ENCODE peak calls at places on chromosome 22, in ten cellular contexts. One of them, this sample, is unnamed.

GRCh38 chr22:23218867-23219251 is 38.5 kb downstream of the BCR start:
- DNase-seq in activated CD4-positive, alpha-beta T cell treated with anti-CD3 and anti-CD28 coated beads for 48 hours: no peak
- DNase-seq in GOT3: no peak
- DNase-seq in erythroblast: no peak
- DNase-seq in neural crest cell: peak; percentile 18
- DNase-seq in activated T-cell treated with anti-CD3 and anti-CD28 coated beads, Interleukin-2, amount 50 U/mL, for 48 hours: no peak
- DNase-seq in AML-193: no peak
- DNase-seq in T-helper 9 cell: no peak
- DNase-seq in CD8-positive, alpha-beta T cell: no peak
- DNase-seq in mucosa of gallbladder: peak; percentile 36
- DNase-seq in this sample: peak; percentile 52

GRCh38 chr22:42747701-42748513 is 27.2 kb upstream of the A4GALT start:
- DNase-seq in activated CD4-positive, alpha-beta T cell treated with anti-CD3 and anti-CD28 coated beads for 48 hours: no peak
- DNase-seq in GOT3: no peak
- DNase-seq in erythroblast: no peak
- DNase-seq in neural crest cell: no peak
- DNase-seq in activated T-cell treated with anti-CD3 and anti-CD28 coated beads, Interleukin-2, amount 50 U/mL, for 48 hours: no peak
- DNase-seq in AML-193: no peak
- DNase-seq in T-helper 9 cell: no peak
- DNase-seq in CD8-positive, alpha-beta T cell: no peak
- DNase-seq in mucosa of gallbladder: no peak
- DNase-seq in this sample: no peak

GRCh38 chr22:20946080-20946986 is 20.7 kb upstream of the AIFM3 start:
- DNase-seq in activated CD4-positive, alpha-beta T cell treated with anti-CD3 and anti-CD28 coated beads for 48 hours: no peak
- DNase-seq in GOT3: no peak
- DNase-seq in erythroblast: no peak
- DNase-seq in neural crest cell: no peak
- DNase-seq in activated T-cell treated with anti-CD3 and anti-CD28 coated beads, Interleukin-2, amount 50 U/mL, for 48 hours: no peak
- DNase-seq in AML-193: no peak
- DNase-seq in T-helper 9 cell: no peak
- DNase-seq in CD8-positive, alpha-beta T cell: no peak
- DNase-seq in mucosa of gallbladder: no peak
- DNase-seq in this sample: no peak

GRCh38 chr22:20524004-20524481 is 16.6 kb downstream of the MED15 start:
- DNase-seq in activated CD4-positive, alpha-beta T cell treated with anti-CD3 and anti-CD28 coated beads for 48 hours: no peak
- DNase-seq in GOT3: no peak
- DNase-seq in erythroblast: no peak
- DNase-seq in neural crest cell: no peak
- DNase-seq in activated T-cell treated with anti-CD3 and anti-CD28 coated beads, Interleukin-2, amount 50 U/mL, for 48 hours: peak; percentile 36
- DNase-seq in AML-193: no peak
- DNase-seq in T-helper 9 cell: peak; percentile 13
- DNase-seq in CD8-positive, alpha-beta T cell: peak; percentile 38
- DNase-seq in mucosa of gallbladder: no peak
- DNase-seq in this sample: no peak

GRCh38 chr22:50313600-50313999 is 6.2 kb upstream of the PLXNB2 start:
- DNase-seq in activated CD4-positive, alpha-beta T cell treated with anti-CD3 and anti-CD28 coated beads for 48 hours: no peak
- DNase-seq in GOT3: no peak
- DNase-seq in erythroblast: no peak
- DNase-seq in neural crest cell: no peak
- DNase-seq in activated T-cell treated with anti-CD3 and anti-CD28 coated beads, Interleukin-2, amount 50 U/mL, for 48 hours: no peak
- DNase-seq in AML-193: no peak
- DNase-seq in T-helper 9 cell: no peak
- DNase-seq in CD8-positive, alpha-beta T cell: no peak
- DNase-seq in mucosa of gallbladder: no peak
- DNase-seq in this sample: no peak

GRCh38 chr22:42344391-42344861 is 74.0 kb upstream of the TCF20 start:
- DNase-seq in activated CD4-positive, alpha-beta T cell treated with anti-CD3 and anti-CD28 coated beads for 48 hours: no peak
- DNase-seq in GOT3: no peak
- DNase-seq in erythroblast: no peak
- DNase-seq in neural crest cell: no peak
- DNase-seq in activated T-cell treated with anti-CD3 and anti-CD28 coated beads, Interleukin-2, amount 50 U/mL, for 48 hours: no peak
- DNase-seq in AML-193: no peak
- DNase-seq in T-helper 9 cell: no peak
- DNase-seq in CD8-positive, alpha-beta T cell: no peak
- DNase-seq in mucosa of gallbladder: peak; percentile 23
- DNase-seq in this sample: no peak

GRCh38 chr22:44870021-44870420 is 117.6 kb downstream of the ARHGAP8 start:
- DNase-seq in activated CD4-positive, alpha-beta T cell treated with anti-CD3 and anti-CD28 coated beads for 48 hours: peak; percentile 6
- DNase-seq in GOT3: no peak
- DNase-seq in erythroblast: peak; percentile 27
- DNase-seq in neural crest cell: no peak
- DNase-seq in activated T-cell treated with anti-CD3 and anti-CD28 coated beads, Interleukin-2, amount 50 U/mL, for 48 hours: no peak
- DNase-seq in AML-193: no peak
- DNase-seq in T-helper 9 cell: no peak
- DNase-seq in CD8-positive, alpha-beta T cell: no peak
- DNase-seq in mucosa of gallbladder: no peak
- DNase-seq in this sample: no peak

GRCh38 chr22:36991220-36991619 is 28.0 kb downstream of the TST start:
- DNase-seq in activated CD4-positive, alpha-beta T cell treated with anti-CD3 and anti-CD28 coated beads for 48 hours: no peak
- DNase-seq in GOT3: no peak
- DNase-seq in erythroblast: peak; percentile 39
- DNase-seq in neural crest cell: no peak
- DNase-seq in activated T-cell treated with anti-CD3 and anti-CD28 coated beads, Interleukin-2, amount 50 U/mL, for 48 hours: no peak
- DNase-seq in AML-193: no peak
- DNase-seq in T-helper 9 cell: no peak
- DNase-seq in CD8-positive, alpha-beta T cell: no peak
- DNase-seq in mucosa of gallbladder: no peak
- DNase-seq in this sample: no peak

GRCh38 chr22:50200333-50201190 is at the start of gene SELENOO:
- DNase-seq in activated CD4-positive, alpha-beta T cell treated with anti-CD3 and anti-CD28 coated beads for 48 hours: peak; percentile 94
- DNase-seq in GOT3: peak; percentile 72
- DNase-seq in erythroblast: peak; percentile 92
- DNase-seq in neural crest cell: peak; percentile 85
- DNase-seq in activated T-cell treated with anti-CD3 and anti-CD28 coated beads, Interleukin-2, amount 50 U/mL, for 48 hours: peak; percentile 94
- DNase-seq in AML-193: peak; percentile 76
- DNase-seq in T-helper 9 cell: peak; percentile 82
- DNase-seq in CD8-positive, alpha-beta T cell: peak; percentile 90
- DNase-seq in mucosa of gallbladder: peak; percentile 90
- DNase-seq in this sample: peak; percentile 81

GRCh38 chr22:38774496-38775166 is 18.8 kb upstream of the SUN2 start:
- DNase-seq in activated CD4-positive, alpha-beta T cell treated with anti-CD3 and anti-CD28 coated beads for 48 hours: no peak
- DNase-seq in GOT3: no peak
- DNase-seq in erythroblast: no peak
- DNase-seq in neural crest cell: no peak
- DNase-seq in activated T-cell treated with anti-CD3 and anti-CD28 coated beads, Interleukin-2, amount 50 U/mL, for 48 hours: no peak
- DNase-seq in AML-193: no peak
- DNase-seq in T-helper 9 cell: no peak
- DNase-seq in CD8-positive, alpha-beta T cell: no peak
- DNase-seq in mucosa of gallbladder: no peak
- DNase-seq in this sample: no peak

GRCh38 chr22:46738642-46738960 is 549 bp upstream of the CERK start:
- DNase-seq in activated CD4-positive, alpha-beta T cell treated with anti-CD3 and anti-CD28 coated beads for 48 hours: no peak
- DNase-seq in GOT3: no peak
- DNase-seq in erythroblast: no peak
- DNase-seq in neural crest cell: no peak
- DNase-seq in activated T-cell treated with anti-CD3 and anti-CD28 coated beads, Interleukin-2, amount 50 U/mL, for 48 hours: no peak
- DNase-seq in AML-193: no peak
- DNase-seq in T-helper 9 cell: no peak
- DNase-seq in CD8-positive, alpha-beta T cell: no peak
- DNase-seq in mucosa of gallbladder: no peak
- DNase-seq in this sample: no peak

GRCh38 chr22:27397948-27398330 is 403.6 kb downstream of the MN1 start:
- DNase-seq in activated CD4-positive, alpha-beta T cell treated with anti-CD3 and anti-CD28 coated beads for 48 hours: no peak
- DNase-seq in GOT3: no peak
- DNase-seq in erythroblast: no peak
- DNase-seq in neural crest cell: no peak
- DNase-seq in activated T-cell treated with anti-CD3 and anti-CD28 coated beads, Interleukin-2, amount 50 U/mL, for 48 hours: no peak
- DNase-seq in AML-193: no peak
- DNase-seq in T-helper 9 cell: no peak
- DNase-seq in CD8-positive, alpha-beta T cell: no peak
- DNase-seq in mucosa of gallbladder: peak; percentile 60
- DNase-seq in this sample: no peak

GRCh38 chr22:36160499-36160942 is at the start of gene APOL3:
- DNase-seq in activated CD4-positive, alpha-beta T cell treated with anti-CD3 and anti-CD28 coated beads for 48 hours: peak; percentile 57
- DNase-seq in GOT3: no peak
- DNase-seq in erythroblast: peak; percentile 47
- DNase-seq in neural crest cell: no peak
- DNase-seq in activated T-cell treated with anti-CD3 and anti-CD28 coated beads, Interleukin-2, amount 50 U/mL, for 48 hours: peak; percentile 60
- DNase-seq in AML-193: no peak
- DNase-seq in T-helper 9 cell: peak; percentile 32
- DNase-seq in CD8-positive, alpha-beta T cell: peak; percentile 60
- DNase-seq in mucosa of gallbladder: peak; percentile 78
- DNase-seq in this sample: no peak

GRCh38 chr22:20203142-20204099 is 52.6 kb upstream of the CCDC188 start:
- DNase-seq in activated CD4-positive, alpha-beta T cell treated with anti-CD3 and anti-CD28 coated beads for 48 hours: no peak
- DNase-seq in GOT3: no peak
- DNase-seq in erythroblast: no peak
- DNase-seq in neural crest cell: peak; percentile 12
- DNase-seq in activated T-cell treated with anti-CD3 and anti-CD28 coated beads, Interleukin-2, amount 50 U/mL, for 48 hours: no peak
- DNase-seq in AML-193: no peak
- DNase-seq in T-helper 9 cell: no peak
- DNase-seq in CD8-positive, alpha-beta T cell: no peak
- DNase-seq in mucosa of gallbladder: peak; percentile 82
- DNase-seq in this sample: no peak

GRCh38 chr22:25060522-25061071 is 108.1 kb downstream of the KIAA1671 start:
- DNase-seq in activated CD4-positive, alpha-beta T cell treated with anti-CD3 and anti-CD28 coated beads for 48 hours: peak; percentile 69
- DNase-seq in GOT3: no peak
- DNase-seq in erythroblast: no peak
- DNase-seq in neural crest cell: no peak
- DNase-seq in activated T-cell treated with anti-CD3 and anti-CD28 coated beads, Interleukin-2, amount 50 U/mL, for 48 hours: peak; percentile 68
- DNase-seq in AML-193: no peak
- DNase-seq in T-helper 9 cell: no peak
- DNase-seq in CD8-positive, alpha-beta T cell: peak; percentile 26
- DNase-seq in mucosa of gallbladder: no peak
- DNase-seq in this sample: no peak

GRCh38 chr22:41922336-41922735 is 4.3 kb downstream of the TNFRSF13C start:
- DNase-seq in activated CD4-positive, alpha-beta T cell treated with anti-CD3 and anti-CD28 coated beads for 48 hours: no peak
- DNase-seq in GOT3: no peak
- DNase-seq in erythroblast: no peak
- DNase-seq in neural crest cell: no peak
- DNase-seq in activated T-cell treated with anti-CD3 and anti-CD28 coated beads, Interleukin-2, amount 50 U/mL, for 48 hours: no peak
- DNase-seq in AML-193: no peak
- DNase-seq in T-helper 9 cell: no peak
- DNase-seq in CD8-positive, alpha-beta T cell: no peak
- DNase-seq in mucosa of gallbladder: no peak
- DNase-seq in this sample: no peak

GRCh38 chr22:31089101-31090100 is 8.3 kb downstream of the SMTN start:
- DNase-seq in activated CD4-positive, alpha-beta T cell treated with anti-CD3 and anti-CD28 coated beads for 48 hours: peak; percentile 45
- DNase-seq in GOT3: no peak
- DNase-seq in erythroblast: peak; percentile 52
- DNase-seq in neural crest cell: peak; percentile 58
- DNase-seq in activated T-cell treated with anti-CD3 and anti-CD28 coated beads, Interleukin-2, amount 50 U/mL, for 48 hours: peak; percentile 61
- DNase-seq in AML-193: peak; percentile 29
- DNase-seq in T-helper 9 cell: peak; percentile 25
- DNase-seq in CD8-positive, alpha-beta T cell: no peak
- DNase-seq in mucosa of gallbladder: no peak
- DNase-seq in this sample: peak; percentile 49

GRCh38 chr22:20258584-20259335 is 9.4 kb downstream of the RTN4R start:
- DNase-seq in activated CD4-positive, alpha-beta T cell treated with anti-CD3 and anti-CD28 coated beads for 48 hours: peak; percentile 61
- DNase-seq in GOT3: no peak
- DNase-seq in erythroblast: peak; percentile 15
- DNase-seq in neural crest cell: no peak
- DNase-seq in activated T-cell treated with anti-CD3 and anti-CD28 coated beads, Interleukin-2, amount 50 U/mL, for 48 hours: peak; percentile 55
- DNase-seq in AML-193: no peak
- DNase-seq in T-helper 9 cell: no peak
- DNase-seq in CD8-positive, alpha-beta T cell: no peak
- DNase-seq in mucosa of gallbladder: no peak
- DNase-seq in this sample: no peak

GRCh38 chr22:43262990-43263644 is 76.2 kb upstream of the TTLL12 start:
- DNase-seq in activated CD4-positive, alpha-beta T cell treated with anti-CD3 and anti-CD28 coated beads for 48 hours: peak; percentile 32
- DNase-seq in GOT3: no peak
- DNase-seq in erythroblast: peak; percentile 42
- DNase-seq in neural crest cell: peak; percentile 23
- DNase-seq in activated T-cell treated with anti-CD3 and anti-CD28 coated beads, Interleukin-2, amount 50 U/mL, for 48 hours: peak; percentile 44
- DNase-seq in AML-193: peak; percentile 18
- DNase-seq in T-helper 9 cell: peak; percentile 23
- DNase-seq in CD8-positive, alpha-beta T cell: peak; percentile 65
- DNase-seq in mucosa of gallbladder: no peak
- DNase-seq in this sample: no peak

GRCh38 chr22:49921508-49922278 is 3.3 kb downstream of the CRELD2 start:
- DNase-seq in activated CD4-positive, alpha-beta T cell treated with anti-CD3 and anti-CD28 coated beads for 48 hours: no peak
- DNase-seq in GOT3: no peak
- DNase-seq in erythroblast: no peak
- DNase-seq in neural crest cell: no peak
- DNase-seq in activated T-cell treated with anti-CD3 and anti-CD28 coated beads, Interleukin-2, amount 50 U/mL, for 48 hours: no peak
- DNase-seq in AML-193: no peak
- DNase-seq in T-helper 9 cell: no peak
- DNase-seq in CD8-positive, alpha-beta T cell: peak; percentile 12
- DNase-seq in mucosa of gallbladder: no peak
- DNase-seq in this sample: no peak

GRCh38 chr22:42271906-42272305 is 1.5 kb upstream of the TCF20 start:
- DNase-seq in activated CD4-positive, alpha-beta T cell treated with anti-CD3 and anti-CD28 coated beads for 48 hours: no peak
- DNase-seq in GOT3: no peak
- DNase-seq in erythroblast: no peak
- DNase-seq in neural crest cell: no peak
- DNase-seq in activated T-cell treated with anti-CD3 and anti-CD28 coated beads, Interleukin-2, amount 50 U/mL, for 48 hours: no peak
- DNase-seq in AML-193: no peak
- DNase-seq in T-helper 9 cell: no peak
- DNase-seq in CD8-positive, alpha-beta T cell: no peak
- DNase-seq in mucosa of gallbladder: no peak
- DNase-seq in this sample: no peak

GRCh38 chr22:26045855-26046254 is 123.4 kb upstream of the SEZ6L start:
- DNase-seq in activated CD4-positive, alpha-beta T cell treated with anti-CD3 and anti-CD28 coated beads for 48 hours: no peak
- DNase-seq in GOT3: no peak
- DNase-seq in erythroblast: no peak
- DNase-seq in neural crest cell: no peak
- DNase-seq in activated T-cell treated with anti-CD3 and anti-CD28 coated beads, Interleukin-2, amount 50 U/mL, for 48 hours: no peak
- DNase-seq in AML-193: no peak
- DNase-seq in T-helper 9 cell: no peak
- DNase-seq in CD8-positive, alpha-beta T cell: no peak
- DNase-seq in mucosa of gallbladder: no peak
- DNase-seq in this sample: no peak

GRCh38 chr22:20981787-20982562 is at the start of gene LZTR1:
- DNase-seq in activated CD4-positive, alpha-beta T cell treated with anti-CD3 and anti-CD28 coated beads for 48 hours: peak; percentile 80
- DNase-seq in GOT3: peak; percentile 63
- DNase-seq in erythroblast: peak; percentile 88
- DNase-seq in neural crest cell: peak; percentile 65
- DNase-seq in activated T-cell treated with anti-CD3 and anti-CD28 coated beads, Interleukin-2, amount 50 U/mL, for 48 hours: peak; percentile 85
- DNase-seq in AML-193: peak; percentile 79
- DNase-seq in T-helper 9 cell: peak; percentile 51
- DNase-seq in CD8-positive, alpha-beta T cell: peak; percentile 65
- DNase-seq in mucosa of gallbladder: peak; percentile 82
- DNase-seq in this sample: peak; percentile 85

GRCh38 chr22:49328076-49328475 is 499.6 kb downstream of the BRD1 start:
- DNase-seq in activated CD4-positive, alpha-beta T cell treated with anti-CD3 and anti-CD28 coated beads for 48 hours: no peak
- DNase-seq in GOT3: no peak
- DNase-seq in erythroblast: no peak
- DNase-seq in neural crest cell: no peak
- DNase-seq in activated T-cell treated with anti-CD3 and anti-CD28 coated beads, Interleukin-2, amount 50 U/mL, for 48 hours: no peak
- DNase-seq in AML-193: no peak
- DNase-seq in T-helper 9 cell: no peak
- DNase-seq in CD8-positive, alpha-beta T cell: no peak
- DNase-seq in mucosa of gallbladder: peak; percentile 4
- DNase-seq in this sample: no peak

GRCh38 chr22:39908121-39908520 is 7.2 kb downstream of the GRAP2 start:
- DNase-seq in activated CD4-positive, alpha-beta T cell treated with anti-CD3 and anti-CD28 coated beads for 48 hours: no peak
- DNase-seq in GOT3: no peak
- DNase-seq in erythroblast: no peak
- DNase-seq in neural crest cell: no peak
- DNase-seq in activated T-cell treated with anti-CD3 and anti-CD28 coated beads, Interleukin-2, amount 50 U/mL, for 48 hours: no peak
- DNase-seq in AML-193: no peak
- DNase-seq in T-helper 9 cell: no peak
- DNase-seq in CD8-positive, alpha-beta T cell: no peak
- DNase-seq in mucosa of gallbladder: no peak
- DNase-seq in this sample: no peak

GRCh38 chr22:28283025-28283654 is 364.1 kb upstream of the PITPNB start:
- DNase-seq in activated CD4-positive, alpha-beta T cell treated with anti-CD3 and anti-CD28 coated beads for 48 hours: no peak
- DNase-seq in GOT3: no peak
- DNase-seq in erythroblast: no peak
- DNase-seq in neural crest cell: no peak
- DNase-seq in activated T-cell treated with anti-CD3 and anti-CD28 coated beads, Interleukin-2, amount 50 U/mL, for 48 hours: no peak
- DNase-seq in AML-193: no peak
- DNase-seq in T-helper 9 cell: no peak
- DNase-seq in CD8-positive, alpha-beta T cell: no peak
- DNase-seq in mucosa of gallbladder: no peak
- DNase-seq in this sample: no peak

GRCh38 chr22:48954781-48955311 is 872.8 kb downstream of the BRD1 start:
- DNase-seq in activated CD4-positive, alpha-beta T cell treated with anti-CD3 and anti-CD28 coated beads for 48 hours: no peak
- DNase-seq in GOT3: no peak
- DNase-seq in erythroblast: no peak
- DNase-seq in neural crest cell: no peak
- DNase-seq in activated T-cell treated with anti-CD3 and anti-CD28 coated beads, Interleukin-2, amount 50 U/mL, for 48 hours: no peak
- DNase-seq in AML-193: no peak
- DNase-seq in T-helper 9 cell: no peak
- DNase-seq in CD8-positive, alpha-beta T cell: no peak
- DNase-seq in mucosa of gallbladder: peak; percentile 9
- DNase-seq in this sample: no peak

GRCh38 chr22:44697423-44698179 is 4.4 kb upstream of the PRR5 start:
- DNase-seq in activated CD4-positive, alpha-beta T cell treated with anti-CD3 and anti-CD28 coated beads for 48 hours: peak; percentile 91
- DNase-seq in GOT3: peak; percentile 40
- DNase-seq in erythroblast: peak; percentile 79
- DNase-seq in neural crest cell: peak; percentile 92
- DNase-seq in activated T-cell treated with anti-CD3 and anti-CD28 coated beads, Interleukin-2, amount 50 U/mL, for 48 hours: peak; percentile 93
- DNase-seq in AML-193: peak; percentile 54
- DNase-seq in T-helper 9 cell: peak; percentile 87
- DNase-seq in CD8-positive, alpha-beta T cell: peak; percentile 83
- DNase-seq in mucosa of gallbladder: peak; percentile 78
- DNase-seq in this sample: peak; percentile 55

This sample was measured in D721Med.